ENCODE peak calls at places on chromosomes 5 and 9, in four cellular contexts. U is GM12891, O is psoas muscle, K is fibroblast of pulmonary artery. F is an unnamed sample.

GRCh38 chr9:131107760-131108159 is 11.4 kb downstream of the AIF1L start:
- DNase-seq in U (no peak), O (no peak), K (no peak), F (no peak)

GRCh38 chr9:77667151-77667550 is 19.0 kb upstream of the GNA14 start:
- DNase-seq in U (no peak), O (no peak), K (no peak), F (no peak)

GRCh38 chr5:1555011-1555807 is 31.4 kb upstream of the LPCAT1 start:
- DNase-seq in U (no peak), O (no peak), K (peak), F (no peak)

GRCh38 chr9:37669232-37669631 is 18.5 kb downstream of the FRMPD1 start:
- DNase-seq in U (no peak), O (no peak), K (no peak), F (no peak)

GRCh38 chr5:73591102-73591695 is 25.7 kb downstream of the UTP15 start:
- DNase-seq in U (peak), O (no peak), K (peak), F (peak)

GRCh38 chr9:89954229-89954628 is 349.4 kb downstream of the GADD45G start:
- DNase-seq in U (no peak), O (peak), K (no peak), F (no peak)

GRCh38 chr5:28156981-28157380 is 1118.6 kb upstream of the CDH9 start:
- DNase-seq in U (no peak), O (no peak), K (peak), F (no peak)

GRCh38 chr9:131234799-131235479 is 41.4 kb downstream of the FAM78A start:
- DNase-seq in U (no peak), O (no peak), K (no peak), F (no peak)

GRCh38 chr5:181255276-181255675 is 5.7 kb downstream of the TRIM52 start:
- DNase-seq in U (no peak), O (no peak), K (no peak), F (no peak)

GRCh38 chr9:87599901-87600610 is 102.4 kb downstream of the DAPK1 start:
- DNase-seq in U (no peak), O (no peak), K (peak), F (no peak)

GRCh38 chr5:83654427-83654994 is 66.1 kb downstream of the HAPLN1 start:
- DNase-seq in U (no peak), O (no peak), K (no peak), F (no peak)

GRCh38 chr5:159052282-159053011 is 47.3 kb downstream of the EBF1 start:
- DNase-seq in U (no peak), O (no peak), K (no peak), F (no peak)

GRCh38 chr5:65779643-65780042 is 57.6 kb downstream of the NLN start:
- DNase-seq in U (no peak), O (no peak), K (no peak), F (peak)

GRCh38 chr5:32780508-32780919 is 69.4 kb downstream of the NPR3 start:
- DNase-seq in U (no peak), O (no peak), K (peak), F (no peak)

GRCh38 chr5:43627028-43627427 is 24.0 kb downstream of the NNT start:
- DNase-seq in U (no peak), O (peak), K (peak), F (no peak)

GRCh38 chr5:39569857-39570256 is 145.1 kb upstream of the DAB2 start:
- DNase-seq in U (no peak), O (no peak), K (no peak), F (no peak)

GRCh38 chr9:132597073-132597775 is 14.8 kb downstream of the BARHL1 start:
- DNase-seq in U (no peak), O (no peak), K (no peak), F (no peak)

GRCh38 chr9:112544477-112544876 is 57.9 kb downstream of the KIAA1958 start:
- DNase-seq in U (no peak), O (no peak), K (no peak), F (no peak)

GRCh38 chr9:91101598-91102168 is 260.0 kb downstream of the AUH start:
- DNase-seq in U (no peak), O (no peak), K (no peak), F (peak)

GRCh38 chr5:120999550-120999949 is 535.5 kb downstream of the PRR16 start:
- DNase-seq in U (no peak), O (no peak), K (no peak), F (no peak)

GRCh38 chr5:72282878-72283277 is 37.2 kb downstream of the MRPS27 start:
- DNase-seq in U (no peak), O (no peak), K (peak), F (no peak)

GRCh38 chr5:177085985-177086917 is at the start of gene FGFR4:
- DNase-seq in U (peak), O (peak), K (peak), F (peak)

GRCh38 chr5:158100373-158100902 is 241.5 kb upstream of the CLINT1 start:
- DNase-seq in U (no peak), O (no peak), K (no peak), F (no peak)

F was measured in GM19239.